ENCODE peak calls at places on chromosome 4, in seven cellular contexts. One of them, this sample, is unnamed.
A peak's percentile ranks its signal among the peaks of the same experiment; 100 is the strongest.

GRCh38 chr4:128974203-128974602 is 119.1 kb downstream of the SCLT1 start:
- DNase-seq in Peyer's patch: no peak
- DNase-seq in neural progenitor cell: no peak
- DNase-seq in GM12865: no peak
- DNase-seq in brain microvascular endothelial cell: no peak
- DNase-seq in A549: no peak
- DNase-seq in CD4-positive, alpha-beta memory T cell: no peak
- DNase-seq in this sample: peak; percentile 45

GRCh38 chr4:170667814-170668213 is 578.1 kb upstream of the AADAT start:
- DNase-seq in Peyer's patch: no peak
- DNase-seq in neural progenitor cell: no peak
- DNase-seq in GM12865: no peak
- DNase-seq in brain microvascular endothelial cell: no peak
- DNase-seq in A549: no peak
- DNase-seq in CD4-positive, alpha-beta memory T cell: no peak
- DNase-seq in this sample: no peak

GRCh38 chr4:163332526-163333405 is at the start of gene NPY1R:
- DNase-seq in Peyer's patch: peak; percentile 71
- DNase-seq in neural progenitor cell: peak; percentile 90
- DNase-seq in GM12865: peak; percentile 64
- DNase-seq in brain microvascular endothelial cell: peak; percentile 82
- DNase-seq in A549: peak; percentile 58
- DNase-seq in CD4-positive, alpha-beta memory T cell: no peak
- DNase-seq in this sample: peak; percentile 86

GRCh38 chr4:8079916-8080753 is 78.5 kb downstream of the ABLIM2 start:
- DNase-seq in Peyer's patch: no peak
- DNase-seq in neural progenitor cell: peak; percentile 27
- DNase-seq in GM12865: no peak
- DNase-seq in brain microvascular endothelial cell: no peak
- DNase-seq in A549: no peak
- DNase-seq in CD4-positive, alpha-beta memory T cell: no peak
- DNase-seq in this sample: no peak

GRCh38 chr4:147822128-147822527 is 90.2 kb downstream of the ARHGAP10 start:
- DNase-seq in Peyer's patch: no peak
- DNase-seq in neural progenitor cell: no peak
- DNase-seq in GM12865: peak; percentile 45
- DNase-seq in brain microvascular endothelial cell: no peak
- DNase-seq in A549: no peak
- DNase-seq in CD4-positive, alpha-beta memory T cell: no peak
- DNase-seq in this sample: peak; percentile 88

GRCh38 chr4:2928242-2929155 is 34.7 kb downstream of the NOP14 start:
- DNase-seq in Peyer's patch: peak; percentile 42
- DNase-seq in neural progenitor cell: no peak
- DNase-seq in GM12865: no peak
- DNase-seq in brain microvascular endothelial cell: no peak
- DNase-seq in A549: no peak
- DNase-seq in CD4-positive, alpha-beta memory T cell: no peak
- DNase-seq in this sample: no peak

GRCh38 chr4:185567828-185568442 is 32.6 kb upstream of the PDLIM3 start:
- DNase-seq in Peyer's patch: no peak
- DNase-seq in neural progenitor cell: no peak
- DNase-seq in GM12865: no peak
- DNase-seq in brain microvascular endothelial cell: peak; percentile 45
- DNase-seq in A549: no peak
- DNase-seq in CD4-positive, alpha-beta memory T cell: no peak
- DNase-seq in this sample: peak; percentile 16

GRCh38 chr4:23135792-23136645 is 443.3 kb downstream of the GBA3 start:
- DNase-seq in Peyer's patch: no peak
- DNase-seq in neural progenitor cell: peak; percentile 73
- DNase-seq in GM12865: peak; percentile 57
- DNase-seq in brain microvascular endothelial cell: peak; percentile 46
- DNase-seq in A549: peak; percentile 2
- DNase-seq in CD4-positive, alpha-beta memory T cell: peak; percentile 4
- DNase-seq in this sample: peak; percentile 33

GRCh38 chr4:184056877-184057276 is 151.8 kb downstream of the STOX2 start:
- DNase-seq in Peyer's patch: no peak
- DNase-seq in neural progenitor cell: no peak
- DNase-seq in GM12865: no peak
- DNase-seq in brain microvascular endothelial cell: no peak
- DNase-seq in A549: no peak
- DNase-seq in CD4-positive, alpha-beta memory T cell: no peak
- DNase-seq in this sample: no peak

GRCh38 chr4:143335979-143336827 is 473 bp upstream of the GAB1 start:
- DNase-seq in Peyer's patch: peak; percentile 93
- DNase-seq in neural progenitor cell: peak; percentile 95
- DNase-seq in GM12865: peak; percentile 71
- DNase-seq in brain microvascular endothelial cell: peak; percentile 82
- DNase-seq in A549: peak; percentile 38
- DNase-seq in CD4-positive, alpha-beta memory T cell: peak; percentile 9
- DNase-seq in this sample: peak; percentile 95

GRCh38 chr4:24690436-24690835 is 104.9 kb upstream of the SOD3 start:
- DNase-seq in Peyer's patch: no peak
- DNase-seq in neural progenitor cell: no peak
- DNase-seq in GM12865: no peak
- DNase-seq in brain microvascular endothelial cell: no peak
- DNase-seq in A549: no peak
- DNase-seq in CD4-positive, alpha-beta memory T cell: no peak
- DNase-seq in this sample: peak; percentile 81

GRCh38 chr4:123266221-123266620 is 130.4 kb upstream of the SPRY1 start:
- DNase-seq in Peyer's patch: no peak
- DNase-seq in neural progenitor cell: no peak
- DNase-seq in GM12865: no peak
- DNase-seq in brain microvascular endothelial cell: no peak
- DNase-seq in A549: no peak
- DNase-seq in CD4-positive, alpha-beta memory T cell: no peak
- DNase-seq in this sample: no peak

GRCh38 chr4:13299343-13299742 is 184.8 kb downstream of the RAB28 start:
- DNase-seq in Peyer's patch: no peak
- DNase-seq in neural progenitor cell: no peak
- DNase-seq in GM12865: no peak
- DNase-seq in brain microvascular endothelial cell: no peak
- DNase-seq in A549: no peak
- DNase-seq in CD4-positive, alpha-beta memory T cell: no peak
- DNase-seq in this sample: no peak

GRCh38 chr4:13294961-13295605 is 189.1 kb downstream of the RAB28 start:
- DNase-seq in Peyer's patch: no peak
- DNase-seq in neural progenitor cell: no peak
- DNase-seq in GM12865: no peak
- DNase-seq in brain microvascular endothelial cell: no peak
- DNase-seq in A549: no peak
- DNase-seq in CD4-positive, alpha-beta memory T cell: no peak
- DNase-seq in this sample: no peak

GRCh38 chr4:13302876-13303275 is 181.3 kb downstream of the RAB28 start:
- DNase-seq in Peyer's patch: no peak
- DNase-seq in neural progenitor cell: no peak
- DNase-seq in GM12865: no peak
- DNase-seq in brain microvascular endothelial cell: no peak
- DNase-seq in A549: no peak
- DNase-seq in CD4-positive, alpha-beta memory T cell: no peak
- DNase-seq in this sample: peak; percentile 22

GRCh38 chr4:13298655-13299054 is 185.5 kb downstream of the RAB28 start:
- DNase-seq in Peyer's patch: no peak
- DNase-seq in neural progenitor cell: no peak
- DNase-seq in GM12865: no peak
- DNase-seq in brain microvascular endothelial cell: no peak
- DNase-seq in A549: no peak
- DNase-seq in CD4-positive, alpha-beta memory T cell: no peak
- DNase-seq in this sample: no peak
- H3K4me3 ChIP-seq in Peyer's patch: no peak overlapping the region
- H3K4me3 ChIP-seq in neural progenitor cell: no peak overlapping the region
- H3K4me3 ChIP-seq in GM12865: no peak overlapping the region
- H3K4me3 ChIP-seq in brain microvascular endothelial cell: no peak overlapping the region
- H3K4me3 ChIP-seq in A549: no peak overlapping the region
- H3K4me3 ChIP-seq in CD4-positive, alpha-beta memory T cell: no peak overlapping the region
- H3K4me3 ChIP-seq in this sample: no peak overlapping the region

GRCh38 chr4:84497220-84497834 is 1.8 kb downstream of the NKX6-1 start:
- DNase-seq in Peyer's patch: no peak
- DNase-seq in neural progenitor cell: peak; percentile 61
- DNase-seq in GM12865: no peak
- DNase-seq in brain microvascular endothelial cell: no peak
- DNase-seq in A549: no peak
- DNase-seq in CD4-positive, alpha-beta memory T cell: no peak
- DNase-seq in this sample: peak; percentile 52
- H3K4me3 ChIP-seq in Peyer's patch: peak overlapping the region; percentile 30
- H3K4me3 ChIP-seq in neural progenitor cell: peak overlapping the region; percentile 60
- H3K4me3 ChIP-seq in GM12865: no peak overlapping the region
- H3K4me3 ChIP-seq in brain microvascular endothelial cell: peak overlapping the region; percentile 68
- H3K4me3 ChIP-seq in A549: peak overlapping the region; percentile 66
- H3K4me3 ChIP-seq in CD4-positive, alpha-beta memory T cell: no peak overlapping the region
- H3K4me3 ChIP-seq in this sample: no peak overlapping the region

GRCh38 chr4:48470135-48470534 is 13.0 kb upstream of the SLC10A4 start:
- DNase-seq in Peyer's patch: no peak
- DNase-seq in neural progenitor cell: no peak
- DNase-seq in GM12865: no peak
- DNase-seq in brain microvascular endothelial cell: no peak
- DNase-seq in A549: no peak
- DNase-seq in CD4-positive, alpha-beta memory T cell: no peak
- DNase-seq in this sample: no peak

GRCh38 chr4:48467891-48468290 is 15.3 kb upstream of the SLC10A4 start:
- DNase-seq in Peyer's patch: no peak
- DNase-seq in neural progenitor cell: no peak
- DNase-seq in GM12865: no peak
- DNase-seq in brain microvascular endothelial cell: no peak
- DNase-seq in A549: no peak
- DNase-seq in CD4-positive, alpha-beta memory T cell: no peak
- DNase-seq in this sample: no peak

GRCh38 chr4:48475770-48476169 is 7.4 kb upstream of the SLC10A4 start:
- DNase-seq in Peyer's patch: no peak
- DNase-seq in neural progenitor cell: no peak
- DNase-seq in GM12865: no peak
- DNase-seq in brain microvascular endothelial cell: no peak
- DNase-seq in A549: no peak
- DNase-seq in CD4-positive, alpha-beta memory T cell: no peak
- DNase-seq in this sample: no peak

GRCh38 chr4:48470570-48470969 is 12.6 kb upstream of the SLC10A4 start:
- DNase-seq in Peyer's patch: no peak
- DNase-seq in neural progenitor cell: no peak
- DNase-seq in GM12865: no peak
- DNase-seq in brain microvascular endothelial cell: no peak
- DNase-seq in A549: no peak
- DNase-seq in CD4-positive, alpha-beta memory T cell: no peak
- DNase-seq in this sample: peak; percentile 24

DNA sequence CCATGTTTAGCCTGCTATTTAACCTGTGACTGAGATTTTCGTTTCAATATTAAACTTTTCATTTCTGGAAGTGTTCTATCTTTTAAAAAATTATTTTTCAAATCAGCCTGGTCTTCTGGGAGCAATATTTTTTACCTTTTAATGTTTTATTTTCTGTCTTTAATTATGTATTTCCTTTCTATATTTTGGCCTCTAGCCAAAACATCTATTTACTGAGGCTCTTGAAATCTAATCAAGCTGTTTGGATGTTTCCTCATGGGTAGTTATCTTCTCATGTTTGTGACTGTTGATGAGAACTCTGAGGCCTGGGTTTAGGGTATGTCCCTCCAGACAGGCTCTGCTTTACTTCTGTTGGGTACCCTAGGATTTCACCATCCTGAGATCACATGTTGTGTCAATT is 10.3 kb upstream of the SLC10A4 start:
- DNase-seq in Peyer's patch: no peak
- DNase-seq in neural progenitor cell: no peak
- DNase-seq in GM12865: no peak
- DNase-seq in brain microvascular endothelial cell: no peak
- DNase-seq in A549: no peak
- DNase-seq in CD4-positive, alpha-beta memory T cell: no peak
- DNase-seq in this sample: no peak
- H3K4me3 ChIP-seq in Peyer's patch: no peak overlapping the region
- H3K4me3 ChIP-seq in neural progenitor cell: no peak overlapping the region
- H3K4me3 ChIP-seq in GM12865: no peak overlapping the region
- H3K4me3 ChIP-seq in brain microvascular endothelial cell: no peak overlapping the region
- H3K4me3 ChIP-seq in A549: no peak overlapping the region
- H3K4me3 ChIP-seq in CD4-positive, alpha-beta memory T cell: no peak overlapping the region
- H3K4me3 ChIP-seq in this sample: no peak overlapping the region

DNA sequence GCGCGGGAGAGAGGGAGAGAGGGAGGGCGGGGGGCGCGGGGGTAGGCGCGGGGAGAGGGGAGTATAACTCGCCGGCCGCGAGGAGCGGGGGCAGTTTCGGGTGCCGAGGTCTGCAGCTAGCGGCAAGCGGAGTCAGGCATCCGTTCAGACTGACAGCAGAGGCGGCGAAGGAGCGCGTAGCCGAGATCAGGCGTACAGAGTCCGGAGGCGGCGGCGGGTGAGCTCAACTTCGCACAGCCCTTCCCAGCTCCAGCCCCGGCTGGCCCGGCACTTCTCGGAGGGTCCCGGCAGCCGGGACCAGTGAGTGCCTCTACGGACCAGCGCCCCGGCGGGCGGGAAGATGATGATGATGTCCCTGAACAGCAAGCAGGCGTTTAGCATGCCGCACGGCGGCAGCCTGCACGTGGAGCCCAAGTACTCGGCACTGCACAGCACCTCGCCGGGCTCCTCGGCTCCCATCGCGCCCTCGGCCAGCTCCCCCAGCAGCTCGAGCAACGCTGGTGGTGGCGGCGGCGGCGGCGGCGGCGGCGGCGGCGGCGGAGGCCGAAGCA is at the start of gene POU4F2:
- DNase-seq in Peyer's patch: no peak
- DNase-seq in neural progenitor cell: peak; percentile 76
- DNase-seq in GM12865: peak; percentile 8
- DNase-seq in brain microvascular endothelial cell: no peak
- DNase-seq in A549: no peak
- DNase-seq in CD4-positive, alpha-beta memory T cell: no peak
- DNase-seq in this sample: peak; percentile 52
- H3K4me3 ChIP-seq in Peyer's patch: no peak within 1 kb of the TSS
- H3K4me3 ChIP-seq in neural progenitor cell: peak within 1 kb of the TSS; percentile 56
- H3K4me3 ChIP-seq in GM12865: no peak within 1 kb of the TSS
- H3K4me3 ChIP-seq in brain microvascular endothelial cell: peak within 1 kb of the TSS; percentile 20
- H3K4me3 ChIP-seq in A549: no peak within 1 kb of the TSS
- H3K4me3 ChIP-seq in CD4-positive, alpha-beta memory T cell: no peak within 1 kb of the TSS
- H3K4me3 ChIP-seq in this sample: peak within 1 kb of the TSS; percentile 37

GRCh38 chr4:125043453-125043852 is 271.3 kb upstream of the FAT4 start:
- DNase-seq in Peyer's patch: no peak
- DNase-seq in neural progenitor cell: no peak
- DNase-seq in GM12865: no peak
- DNase-seq in brain microvascular endothelial cell: no peak
- DNase-seq in A549: no peak
- DNase-seq in CD4-positive, alpha-beta memory T cell: no peak
- DNase-seq in this sample: no peak
- H3K4me3 ChIP-seq in Peyer's patch: no peak overlapping the region
- H3K4me3 ChIP-seq in neural progenitor cell: no peak overlapping the region
- H3K4me3 ChIP-seq in GM12865: no peak overlapping the region
- H3K4me3 ChIP-seq in brain microvascular endothelial cell: no peak overlapping the region
- H3K4me3 ChIP-seq in A549: no peak overlapping the region
- H3K4me3 ChIP-seq in CD4-positive, alpha-beta memory T cell: no peak overlapping the region
- H3K4me3 ChIP-seq in this sample: no peak overlapping the region

GRCh38 chr4:153114771-153115321 is 89.4 kb upstream of the TRIM2 start:
- DNase-seq in Peyer's patch: no peak
- DNase-seq in neural progenitor cell: no peak
- DNase-seq in GM12865: no peak
- DNase-seq in brain microvascular endothelial cell: peak; percentile 78
- DNase-seq in A549: no peak
- DNase-seq in CD4-positive, alpha-beta memory T cell: peak; percentile 83
- DNase-seq in this sample: peak; percentile 49
- H3K4me3 ChIP-seq in Peyer's patch: no peak overlapping the region
- H3K4me3 ChIP-seq in neural progenitor cell: no peak overlapping the region
- H3K4me3 ChIP-seq in GM12865: no peak overlapping the region
- H3K4me3 ChIP-seq in brain microvascular endothelial cell: no peak overlapping the region
- H3K4me3 ChIP-seq in A549: peak overlapping the region; percentile 6
- H3K4me3 ChIP-seq in CD4-positive, alpha-beta memory T cell: peak overlapping the region; percentile 37
- H3K4me3 ChIP-seq in this sample: no peak overlapping the region